ENCODE peak calls at places on chromosomes 13 and 19, in seven cellular contexts. One of them, this sample, is unnamed.
A peak's percentile ranks its signal among the peaks of the same experiment; 100 is the strongest.

GRCh38 chr19:17933414-17934129 is 757 bp downstream of the CCDC124 start:
- DNase-seq in GM12878: no peak
- DNase-seq in sigmoid colon: no peak
- DNase-seq in lower leg skin: no peak
- DNase-seq in breast epithelium: no peak
- DNase-seq in tibial nerve: no peak
- DNase-seq in Peyer's patch: no peak
- DNase-seq in this sample: no peak

GRCh38 chr19:58279042-58279924 is 528 bp downstream of the ZNF8 start:
- DNase-seq in breast epithelium: peak; percentile 57
- DNase-seq in GM12878: no peak
- DNase-seq in lower leg skin: peak; percentile 87
- DNase-seq in sigmoid colon: peak; percentile 84
- DNase-seq in Peyer's patch: peak; percentile 46
- DNase-seq in tibial nerve: peak; percentile 37
- DNase-seq in this sample: peak; percentile 34

GRCh38 chr19:48329167-48329891 is 4.0 kb downstream of the EMP3 start:
- DNase-seq in GM12878: peak; percentile 42
- DNase-seq in breast epithelium: no peak
- DNase-seq in Peyer's patch: peak; percentile 54
- DNase-seq in lower leg skin: no peak
- DNase-seq in sigmoid colon: no peak
- DNase-seq in tibial nerve: no peak
- DNase-seq in this sample: no peak

GRCh38 chr19:53768401-53768800 is 55.7 kb downstream of the NLRP12 start:
- DNase-seq in breast epithelium: no peak
- DNase-seq in Peyer's patch: no peak
- DNase-seq in sigmoid colon: no peak
- DNase-seq in tibial nerve: no peak
- DNase-seq in lower leg skin: no peak
- DNase-seq in GM12878: no peak
- DNase-seq in this sample: no peak

GRCh38 chr13:26050568-26051230 is 1.1 kb downstream of the SHISA2 start:
- DNase-seq in tibial nerve: no peak
- DNase-seq in lower leg skin: no peak
- DNase-seq in GM12878: no peak
- DNase-seq in sigmoid colon: no peak
- DNase-seq in breast epithelium: no peak
- DNase-seq in Peyer's patch: no peak
- DNase-seq in this sample: no peak

GRCh38 chr13:24038846-24039330 is 121.6 kb upstream of the SPATA13 start:
- DNase-seq in lower leg skin: no peak
- DNase-seq in breast epithelium: no peak
- DNase-seq in sigmoid colon: no peak
- DNase-seq in tibial nerve: no peak
- DNase-seq in Peyer's patch: no peak
- DNase-seq in GM12878: no peak
- DNase-seq in this sample: no peak

GRCh38 chr19:19637186-19637522 is 6.3 kb downstream of the GMIP start:
- DNase-seq in lower leg skin: no peak
- DNase-seq in breast epithelium: no peak
- DNase-seq in Peyer's patch: no peak
- DNase-seq in GM12878: no peak
- DNase-seq in tibial nerve: no peak
- DNase-seq in sigmoid colon: no peak
- DNase-seq in this sample: no peak

GRCh38 chr19:33797821-33798633 is 1.4 kb downstream of the KCTD15 start:
- DNase-seq in lower leg skin: no peak
- DNase-seq in tibial nerve: no peak
- DNase-seq in GM12878: no peak
- DNase-seq in Peyer's patch: no peak
- DNase-seq in sigmoid colon: peak; percentile 81
- DNase-seq in breast epithelium: no peak
- DNase-seq in this sample: no peak

GRCh38 chr19:55070755-55071502 is 4.7 kb upstream of the EPS8L1 start:
- DNase-seq in Peyer's patch: no peak
- DNase-seq in GM12878: no peak
- DNase-seq in breast epithelium: no peak
- DNase-seq in tibial nerve: no peak
- DNase-seq in lower leg skin: no peak
- DNase-seq in sigmoid colon: no peak
- DNase-seq in this sample: no peak

GRCh38 chr19:35856001-35856400 is 710 bp upstream of the KIRREL2 start:
- DNase-seq in Peyer's patch: no peak
- DNase-seq in tibial nerve: no peak
- DNase-seq in lower leg skin: no peak
- DNase-seq in sigmoid colon: no peak
- DNase-seq in breast epithelium: no peak
- DNase-seq in GM12878: no peak
- DNase-seq in this sample: no peak

GRCh38 chr19:33719366-33720154 is 77.1 kb upstream of the KCTD15 start:
- DNase-seq in breast epithelium: no peak
- DNase-seq in Peyer's patch: no peak
- DNase-seq in tibial nerve: no peak
- DNase-seq in sigmoid colon: no peak
- DNase-seq in lower leg skin: no peak
- DNase-seq in GM12878: no peak
- DNase-seq in this sample: no peak

GRCh38 chr19:17658666-17659065 is 29.5 kb downstream of the UNC13A start:
- DNase-seq in Peyer's patch: no peak
- DNase-seq in lower leg skin: no peak
- DNase-seq in GM12878: no peak
- DNase-seq in sigmoid colon: no peak
- DNase-seq in tibial nerve: no peak
- DNase-seq in breast epithelium: no peak
- DNase-seq in this sample: no peak

GRCh38 chr13:69194130-69194529 is 913.5 kb upstream of the ATXN8OS start:
- DNase-seq in lower leg skin: no peak
- DNase-seq in sigmoid colon: no peak
- DNase-seq in Peyer's patch: no peak
- DNase-seq in GM12878: no peak
- DNase-seq in tibial nerve: no peak
- DNase-seq in breast epithelium: no peak
- DNase-seq in this sample: no peak

GRCh38 chr19:1084024-1084868 is 10.9 kb downstream of the POLR2E start:
- DNase-seq in Peyer's patch: no peak
- DNase-seq in sigmoid colon: no peak
- DNase-seq in lower leg skin: no peak
- DNase-seq in breast epithelium: no peak
- DNase-seq in GM12878: no peak
- DNase-seq in tibial nerve: no peak
- DNase-seq in this sample: no peak

GRCh38 chr13:94558721-94559120 is 37.2 kb downstream of the TGDS start:
- DNase-seq in GM12878: no peak
- DNase-seq in Peyer's patch: no peak
- DNase-seq in tibial nerve: no peak
- DNase-seq in breast epithelium: no peak
- DNase-seq in lower leg skin: no peak
- DNase-seq in sigmoid colon: no peak
- DNase-seq in this sample: no peak

DNA sequence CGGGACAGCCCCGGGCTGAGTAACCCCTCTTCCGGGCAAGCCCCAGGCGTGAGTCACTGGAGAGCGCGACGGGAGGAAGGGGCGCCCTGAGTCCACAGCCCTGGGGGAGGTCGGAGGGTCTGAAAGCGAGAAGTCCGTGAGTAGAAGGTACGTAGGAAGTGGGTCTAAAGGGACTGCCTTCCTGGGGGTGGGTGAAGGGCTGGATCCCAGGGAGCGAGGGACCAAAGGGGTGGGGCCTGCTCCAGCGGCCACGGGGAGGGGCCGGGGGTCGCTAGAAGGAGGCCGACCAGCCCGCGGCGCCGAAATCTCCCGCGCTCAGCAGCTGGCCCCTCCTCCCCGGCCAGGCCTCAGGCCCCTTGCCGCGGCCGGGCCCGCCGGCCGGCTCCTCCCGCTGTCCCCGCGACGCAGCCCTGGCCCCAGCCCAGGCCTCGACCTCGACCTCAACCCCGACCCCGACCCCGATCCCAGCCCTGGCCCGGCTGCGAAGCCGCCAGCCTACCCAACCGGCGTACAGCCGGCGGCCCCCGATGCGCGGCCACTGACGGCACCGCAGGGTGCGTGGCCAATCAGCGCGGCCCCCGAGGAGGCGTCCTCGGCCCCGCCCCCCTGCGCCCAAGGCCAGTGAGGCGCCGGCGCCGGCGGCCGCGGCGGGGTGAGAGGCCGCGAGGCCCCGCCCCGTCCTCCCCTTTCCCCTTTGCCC is 22.5 kb downstream of the IPO5 start:
- DNase-seq in GM12878: no peak
- DNase-seq in lower leg skin: peak; percentile 97
- DNase-seq in breast epithelium: no peak
- DNase-seq in sigmoid colon: peak; percentile 94
- DNase-seq in Peyer's patch: peak; percentile 91
- DNase-seq in tibial nerve: peak; percentile 85
- DNase-seq in this sample: peak; percentile 94
- TF ChIP-seq POLR2A in GM12878: peak; percentile 85
- TF ChIP-seq POLR2A in lower leg skin: no peak
- TF ChIP-seq POLR2A in breast epithelium: no peak
- TF ChIP-seq POLR2A in sigmoid colon: no peak
- TF ChIP-seq POLR2A in Peyer's patch: peak; percentile 71
- TF ChIP-seq POLR2A in tibial nerve: peak; percentile 81
- TF ChIP-seq POLR2A in this sample: peak; percentile 77

DNA sequence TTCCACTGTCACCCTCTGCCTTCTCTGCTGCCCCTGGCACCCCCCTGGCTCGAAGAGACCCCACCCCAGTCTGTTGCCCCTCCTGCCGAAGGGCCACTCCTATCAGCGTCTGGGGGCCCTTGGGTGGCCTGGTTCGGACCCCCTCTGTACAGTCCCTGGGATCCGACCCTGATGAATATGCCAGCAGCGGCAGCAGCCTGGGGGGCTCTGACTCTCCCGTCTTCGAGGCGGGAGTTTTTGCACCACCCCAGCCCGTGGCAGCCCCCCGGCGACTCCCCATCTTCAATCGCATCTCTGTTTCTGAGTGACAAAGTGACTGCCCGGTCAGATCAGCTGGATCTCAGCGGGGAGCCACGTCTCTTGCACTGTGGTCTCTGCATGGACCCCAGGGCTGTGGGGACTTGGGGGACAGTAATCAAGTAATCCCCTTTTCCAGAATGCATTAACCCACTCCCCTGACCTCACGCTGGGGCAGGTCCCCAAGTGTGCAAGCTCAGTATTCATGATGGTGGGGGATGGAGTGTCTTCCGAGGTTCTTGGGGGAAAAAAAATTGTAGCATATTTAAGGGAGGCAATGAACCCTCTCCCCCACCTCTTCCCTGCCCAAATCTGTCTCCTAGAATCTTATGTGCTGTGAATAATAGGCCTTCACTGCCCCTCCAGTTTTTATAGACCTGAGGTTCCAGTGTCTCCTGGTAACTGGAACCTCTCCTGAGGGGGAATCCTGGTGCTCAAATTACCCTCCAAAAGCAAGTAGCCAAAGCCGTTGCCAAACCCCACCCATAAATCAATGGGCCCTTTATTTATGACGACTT is 2.0 kb downstream of the ZFP36 start:
- DNase-seq in sigmoid colon: peak; percentile 73
- DNase-seq in GM12878: no peak
- DNase-seq in lower leg skin: no peak
- DNase-seq in breast epithelium: no peak
- DNase-seq in tibial nerve: no peak
- DNase-seq in Peyer's patch: no peak
- DNase-seq in this sample: no peak
- TF ChIP-seq POLR2A in sigmoid colon: peak; percentile 20
- TF ChIP-seq POLR2A in GM12878: peak; percentile 76
- TF ChIP-seq POLR2A in lower leg skin: no peak
- TF ChIP-seq POLR2A in breast epithelium: peak; percentile 46
- TF ChIP-seq POLR2A in tibial nerve: peak; percentile 13
- TF ChIP-seq POLR2A in Peyer's patch: peak; percentile 25
- TF ChIP-seq POLR2A in this sample: no peak

GRCh38 chr13:110616103-110617101 is 1.1 kb downstream of the NAXD start:
- DNase-seq in lower leg skin: no peak
- DNase-seq in breast epithelium: peak; percentile 78
- DNase-seq in sigmoid colon: no peak
- DNase-seq in tibial nerve: no peak
- DNase-seq in Peyer's patch: peak; percentile 41
- DNase-seq in GM12878: no peak
- DNase-seq in this sample: no peak
- TF ChIP-seq POLR2A in lower leg skin: no peak
- TF ChIP-seq POLR2A in breast epithelium: no peak
- TF ChIP-seq POLR2A in sigmoid colon: no peak
- TF ChIP-seq POLR2A in tibial nerve: no peak
- TF ChIP-seq POLR2A in Peyer's patch: no peak
- TF ChIP-seq POLR2A in GM12878: peak; percentile 69
- TF ChIP-seq POLR2A in this sample: peak; percentile 62

GRCh38 chr13:49587311-49587847 is 2.0 kb upstream of the RCBTB1 start:
- DNase-seq in GM12878: no peak
- DNase-seq in breast epithelium: no peak
- DNase-seq in tibial nerve: no peak
- DNase-seq in Peyer's patch: no peak
- DNase-seq in lower leg skin: no peak
- DNase-seq in sigmoid colon: no peak
- DNase-seq in this sample: no peak

GRCh38 chr13:49584771-49585182 is 581 bp downstream of the RCBTB1 start:
- DNase-seq in GM12878: no peak
- DNase-seq in tibial nerve: no peak
- DNase-seq in breast epithelium: no peak
- DNase-seq in Peyer's patch: no peak
- DNase-seq in sigmoid colon: no peak
- DNase-seq in lower leg skin: no peak
- DNase-seq in this sample: no peak

GRCh38 chr13:49586717-49587116 is 1.4 kb upstream of the RCBTB1 start:
- DNase-seq in sigmoid colon: no peak
- DNase-seq in breast epithelium: no peak
- DNase-seq in Peyer's patch: no peak
- DNase-seq in tibial nerve: no peak
- DNase-seq in GM12878: no peak
- DNase-seq in lower leg skin: no peak
- DNase-seq in this sample: no peak

GRCh38 chr13:49580980-49581680 is 4.2 kb downstream of the RCBTB1 start:
- DNase-seq in breast epithelium: no peak
- DNase-seq in sigmoid colon: no peak
- DNase-seq in GM12878: no peak
- DNase-seq in tibial nerve: no peak
- DNase-seq in lower leg skin: no peak
- DNase-seq in Peyer's patch: no peak
- DNase-seq in this sample: no peak

GRCh38 chr13:49585220-49586157 is at the start of gene RCBTB1:
- DNase-seq in GM12878: no peak
- DNase-seq in tibial nerve: peak; percentile 18
- DNase-seq in Peyer's patch: peak; percentile 62
- DNase-seq in breast epithelium: peak; percentile 67
- DNase-seq in lower leg skin: peak; percentile 92
- DNase-seq in sigmoid colon: peak; percentile 79
- DNase-seq in this sample: peak; percentile 96
- TF ChIP-seq POLR2A in GM12878: peak; percentile 81
- TF ChIP-seq POLR2A in tibial nerve: peak; percentile 19
- TF ChIP-seq POLR2A in Peyer's patch: peak; percentile 28
- TF ChIP-seq POLR2A in breast epithelium: no peak
- TF ChIP-seq POLR2A in lower leg skin: no peak
- TF ChIP-seq POLR2A in sigmoid colon: no peak
- TF ChIP-seq POLR2A in this sample: peak; percentile 49